ENCODE peak calls at places on chromosomes 16 and 17, in seven cellular contexts. K, Z, N, G, H, B and P are unnamed samples.

GRCh38 chr17:39573447-39574298 is 34.0 kb downstream of the NEUROD2 start:
- DNase-seq in Z (peak), B (peak), K (no peak), G (peak), H (peak), N (peak), P (peak)

GRCh38 chr17:19306160-19307111 is 56.1 kb downstream of the B9D1 start:
- DNase-seq in G (no peak), N (peak), B (no peak), K (peak), H (peak), Z (no peak), P (no peak)

GRCh38 chr17:80523054-80523744 is 21.4 kb upstream of the RPTOR start:
- DNase-seq in N (no peak), K (no peak), B (no peak), Z (no peak), G (no peak), H (no peak), P (no peak)

GRCh38 chr16:3127745-3128144 is 7.1 kb upstream of the ZNF213 start:
- DNase-seq in B (peak), H (no peak), K (no peak), N (no peak), G (no peak), Z (no peak), P (no peak)

GRCh38 chr17:67050066-67050465 is 5.7 kb downstream of the CACNG1 start:
- DNase-seq in H (no peak), B (no peak), Z (no peak), G (no peak), N (no peak), K (no peak), P (no peak)

GRCh38 chr16:7456221-7456620 is 123.6 kb downstream of the RBFOX1 start:
- DNase-seq in N (no peak), Z (no peak), B (no peak), K (no peak), G (no peak), H (no peak), P (no peak)

GRCh38 chr17:39739020-39739884 is 1.5 kb downstream of the GRB7 start:
- DNase-seq in Z (no peak), G (peak), H (peak), K (peak), N (no peak), B (peak), P (peak)

GRCh38 chr17:45242015-45242414 is 19.9 kb downstream of the SPATA32 start:
- DNase-seq in H (no peak), G (no peak), Z (no peak), K (no peak), N (no peak), B (no peak), P (no peak)

GRCh38 chr17:72297326-72298115 is 176.7 kb downstream of the SOX9 start:
- DNase-seq in Z (peak), K (no peak), G (no peak), H (no peak), N (no peak), B (no peak), P (peak)

GRCh38 chr16:21167360-21167759 is 8.9 kb downstream of the LDAF1 start:
- DNase-seq in K (no peak), G (no peak), B (no peak), H (no peak), Z (peak), N (no peak), P (no peak)

GRCh38 chr17:45052052-45052772 is 780 bp upstream of the DCAKD start:
- DNase-seq in N (peak), K (peak), G (peak), Z (peak), B (peak), H (peak), P (no peak)

GRCh38 chr16:84483882-84484565 is 20.4 kb downstream of the MEAK7 start:
- DNase-seq in K (no peak), H (no peak), Z (no peak), N (peak), B (no peak), G (no peak), P (no peak)

GRCh38 chr16:68116256-68116853 is 31.2 kb downstream of the NFATC3 start:
- DNase-seq in N (no peak), B (no peak), G (no peak), H (no peak), Z (peak), K (peak), P (no peak)

GRCh38 chr16:2511128-2511785 is 2.5 kb upstream of the ATP6V0C start:
- DNase-seq in H (peak), N (no peak), Z (peak), B (peak), G (peak), K (no peak), P (no peak)

GRCh38 chr16:55651841-55652824 is 3.7 kb upstream of the SLC6A2 start:
- DNase-seq in N (no peak), K (no peak), G (no peak), B (no peak), Z (no peak), H (no peak), P (no peak)

GRCh38 chr17:42900460-42901331 is at the start of gene G6PC1:
- DNase-seq in N (no peak), G (no peak), Z (no peak), K (no peak), H (no peak), B (no peak), P (no peak)

GRCh38 chr16:52424591-52424990 is 122.4 kb downstream of the TOX3 start:
- DNase-seq in H (no peak), B (no peak), N (no peak), Z (no peak), K (no peak), G (no peak), P (no peak)

GRCh38 chr17:82939213-82940030 is 99.6 kb upstream of the ZNF750 start:
- DNase-seq in K (no peak), H (no peak), G (no peak), Z (no peak), B (no peak), N (no peak), P (no peak)

GRCh38 chr17:74037320-74037719 is 166.2 kb upstream of the RPL38 start:
- DNase-seq in H (peak), G (no peak), K (no peak), N (no peak), Z (peak), B (peak), P (no peak)

GRCh38 chr16:86044881-86045600 is 146.1 kb downstream of the IRF8 start:
- DNase-seq in B (no peak), K (peak), N (peak), G (peak), Z (no peak), H (peak), P (no peak)

GRCh38 chr16:78660795-78661194 is 561.3 kb downstream of the WWOX start:
- DNase-seq in B (no peak), H (no peak), G (no peak), N (no peak), K (no peak), Z (no peak), P (no peak)

GRCh38 chr16:81403601-81404391 is 40.8 kb upstream of the CMIP start:
- DNase-seq in N (peak), H (peak), K (peak), Z (peak), B (peak), G (peak), P (no peak)
- H3K4me3 ChIP-seq in N (peak), H (no peak), K (peak), Z (peak), B (peak), G (no peak), P (peak)

DNA sequence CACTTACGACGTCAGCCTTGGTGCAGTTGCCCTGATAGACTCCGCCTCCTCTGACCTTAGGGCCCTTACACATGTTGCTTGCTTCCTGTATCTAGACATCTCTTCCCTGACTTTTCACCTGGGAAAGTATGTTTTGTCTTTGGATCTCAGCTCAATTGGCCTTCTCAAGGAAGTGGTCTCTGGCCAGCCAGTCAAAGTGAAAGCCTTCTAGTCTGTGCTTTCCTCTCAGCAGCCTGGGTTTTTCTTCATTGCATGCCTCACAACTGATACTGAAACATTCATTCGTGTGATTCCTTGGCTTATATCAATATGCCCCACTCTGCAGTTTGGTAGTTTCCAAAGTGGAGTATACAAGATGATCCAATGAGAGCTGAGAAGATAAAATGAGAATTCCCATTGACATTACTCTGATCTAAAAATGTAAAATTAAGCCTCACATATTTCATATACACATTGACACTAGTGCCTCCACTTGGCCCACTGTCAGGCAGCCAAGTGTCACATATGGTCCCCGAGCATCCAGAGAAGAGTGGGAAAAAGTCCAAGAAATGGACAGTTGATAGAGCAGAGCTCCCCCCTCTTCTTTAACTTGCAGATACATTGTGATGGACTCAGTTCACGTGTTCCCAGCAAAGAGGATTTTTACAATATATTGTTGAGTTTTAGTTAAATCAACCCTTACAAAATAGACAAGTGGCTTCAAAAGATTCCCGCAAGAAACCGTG is 371.2 kb upstream of the ASIC2 start:
- DNase-seq in G (no peak), H (no peak), K (no peak), B (no peak), N (no peak), Z (no peak), P (no peak)
- TF ChIP-seq CTCF in G (no peak), H (no peak), K (no peak), B (no peak), N (no peak), Z (no peak), P (no peak)

GRCh38 chr17:352421-353212 is at the start of gene RPH3AL:
- DNase-seq in H (peak), N (no peak), K (no peak), Z (no peak), B (peak), G (peak), P (peak)
- H3K4me3 ChIP-seq in H (no peak), N (no peak), K (no peak), Z (no peak), B (no peak), G (no peak), P (peak)

DNA sequence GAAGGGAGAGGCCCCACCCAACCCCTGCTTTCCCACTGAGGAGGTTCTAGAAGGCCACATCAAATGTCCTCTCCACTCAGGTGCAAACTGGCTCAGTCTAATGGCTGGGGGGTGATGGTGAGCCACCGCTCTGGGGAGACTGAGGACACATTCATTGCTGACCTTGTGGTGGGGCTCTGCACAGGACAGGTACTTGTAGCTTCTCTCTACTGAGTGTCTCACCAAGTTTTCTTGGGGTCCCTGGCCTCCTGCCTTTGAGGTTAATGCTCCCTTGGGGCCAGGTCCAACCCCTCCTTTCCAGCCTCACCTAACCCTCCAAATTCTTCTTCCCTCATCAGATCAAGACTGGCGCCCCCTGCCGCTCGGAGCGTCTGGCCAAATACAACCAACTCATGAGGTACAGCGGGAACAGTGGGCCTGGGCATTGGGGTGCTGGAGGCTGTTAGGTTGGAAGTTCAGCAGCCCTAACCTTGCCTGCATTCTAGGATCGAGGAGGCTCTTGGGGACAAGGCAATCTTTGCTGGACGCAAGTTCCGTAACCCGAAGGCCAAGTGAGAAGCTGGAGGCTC is 5.7 kb downstream of the ENO3 start:
- DNase-seq in H (no peak), G (peak), N (peak), B (peak), K (peak), Z (no peak), P (no peak)
- TF ChIP-seq CTCF in H (no peak), G (peak), N (no peak), B (peak), K (peak), Z (peak), P (no peak)

GRCh38 chr17:4617590-4618356 is 23.7 kb downstream of the ALOX15 start:
- DNase-seq in N (no peak), H (no peak), K (no peak), Z (no peak), G (no peak), B (no peak), P (no peak)
- H3K4me3 ChIP-seq in N (no peak), H (no peak), K (no peak), Z (no peak), G (no peak), B (no peak), P (no peak)